ENCODE peak calls at places on chromosomes 3 and 15, in five cellular contexts. One of them, this sample, is unnamed.

GRCh38 chr15:83112233-83112958 is 5.0 kb downstream of the TM6SF1 start:
- DNase-seq in H1: no peak
- DNase-seq in HepG2: no peak
- DNase-seq in GM12878: no peak
- DNase-seq in K562: no peak
- DNase-seq in this sample: no peak

GRCh38 chr3:129688310-129688895 is 81.9 kb upstream of the PLXND1 start:
- DNase-seq in H1: peak
- DNase-seq in HepG2: peak
- DNase-seq in GM12878: no peak
- DNase-seq in K562: no peak
- DNase-seq in this sample: no peak

GRCh38 chr15:87712211-87712610 is 544.3 kb downstream of the NTRK3 start:
- DNase-seq in H1: no peak
- DNase-seq in HepG2: no peak
- DNase-seq in GM12878: no peak
- DNase-seq in K562: no peak
- DNase-seq in this sample: no peak

GRCh38 chr15:95734422-95735316 is 595.8 kb upstream of the NR2F2 start:
- DNase-seq in H1: no peak
- DNase-seq in HepG2: no peak
- DNase-seq in GM12878: no peak
- DNase-seq in K562: no peak
- DNase-seq in this sample: no peak

GRCh38 chr3:39671600-39671999 is 137.8 kb upstream of the MYRIP start:
- DNase-seq in H1: no peak
- DNase-seq in HepG2: no peak
- DNase-seq in GM12878: no peak
- DNase-seq in K562: no peak
- DNase-seq in this sample: no peak

GRCh38 chr3:185164428-185165217 is 11.8 kb upstream of the C3orf70 start:
- DNase-seq in H1: no peak
- DNase-seq in HepG2: no peak
- DNase-seq in GM12878: no peak
- DNase-seq in K562: no peak
- DNase-seq in this sample: no peak

GRCh38 chr15:74200871-74201419 is 1.6 kb downstream of the STRA6 start:
- DNase-seq in H1: no peak
- DNase-seq in HepG2: no peak
- DNase-seq in GM12878: no peak
- DNase-seq in K562: no peak
- DNase-seq in this sample: no peak

GRCh38 chr15:91289324-91289723 is 189.3 kb downstream of the SV2B start:
- DNase-seq in H1: no peak
- DNase-seq in HepG2: no peak
- DNase-seq in GM12878: no peak
- DNase-seq in K562: no peak
- DNase-seq in this sample: no peak

GRCh38 chr15:50109086-50109987 is 9.7 kb downstream of the ATP8B4 start:
- DNase-seq in H1: no peak
- DNase-seq in HepG2: no peak
- DNase-seq in GM12878: no peak
- DNase-seq in K562: no peak
- DNase-seq in this sample: no peak

GRCh38 chr15:63250312-63250965 is 27.0 kb upstream of the APH1B start:
- DNase-seq in H1: no peak
- DNase-seq in HepG2: no peak
- DNase-seq in GM12878: no peak
- DNase-seq in K562: no peak
- DNase-seq in this sample: no peak

GRCh38 chr15:94582368-94582767 is 351.0 kb downstream of the MCTP2 start:
- DNase-seq in H1: peak
- DNase-seq in HepG2: peak
- DNase-seq in GM12878: peak
- DNase-seq in K562: peak
- DNase-seq in this sample: peak

GRCh38 chr3:56929809-56930615 is 128.3 kb upstream of the ARHGEF3 start:
- DNase-seq in H1: no peak
- DNase-seq in HepG2: no peak
- DNase-seq in GM12878: no peak
- DNase-seq in K562: no peak
- DNase-seq in this sample: no peak

GRCh38 chr3:64382171-64382570 is 156.9 kb upstream of the PRICKLE2 start:
- DNase-seq in H1: no peak
- DNase-seq in HepG2: no peak
- DNase-seq in GM12878: no peak
- DNase-seq in K562: no peak
- DNase-seq in this sample: no peak

GRCh38 chr3:60047426-60048200 is 997.8 kb upstream of the CFAP20DC start:
- DNase-seq in H1: no peak
- DNase-seq in HepG2: no peak
- DNase-seq in GM12878: no peak
- DNase-seq in K562: no peak
- DNase-seq in this sample: no peak

GRCh38 chr15:100694381-100695012 is 92.1 kb downstream of the ASB7 start:
- DNase-seq in H1: no peak
- DNase-seq in HepG2: no peak
- DNase-seq in GM12878: no peak
- DNase-seq in K562: no peak
- DNase-seq in this sample: no peak

GRCh38 chr3:19885468-19885867 is 48.5 kb downstream of the EFHB start:
- DNase-seq in H1: no peak
- DNase-seq in HepG2: peak
- DNase-seq in GM12878: no peak
- DNase-seq in K562: peak
- DNase-seq in this sample: no peak

GRCh38 chr3:41997702-41998551 is 36.0 kb upstream of the ULK4 start:
- DNase-seq in H1: peak
- DNase-seq in HepG2: no peak
- DNase-seq in GM12878: no peak
- DNase-seq in K562: peak
- DNase-seq in this sample: no peak

GRCh38 chr3:182671942-182672341 is 121.4 kb upstream of the ATP11B start:
- DNase-seq in H1: no peak
- DNase-seq in HepG2: no peak
- DNase-seq in GM12878: no peak
- DNase-seq in K562: no peak
- DNase-seq in this sample: no peak

GRCh38 chr3:185729335-185729715 is 95.5 kb downstream of the IGF2BP2 start:
- DNase-seq in H1: no peak
- DNase-seq in HepG2: no peak
- DNase-seq in GM12878: no peak
- DNase-seq in K562: no peak
- DNase-seq in this sample: no peak

DNA sequence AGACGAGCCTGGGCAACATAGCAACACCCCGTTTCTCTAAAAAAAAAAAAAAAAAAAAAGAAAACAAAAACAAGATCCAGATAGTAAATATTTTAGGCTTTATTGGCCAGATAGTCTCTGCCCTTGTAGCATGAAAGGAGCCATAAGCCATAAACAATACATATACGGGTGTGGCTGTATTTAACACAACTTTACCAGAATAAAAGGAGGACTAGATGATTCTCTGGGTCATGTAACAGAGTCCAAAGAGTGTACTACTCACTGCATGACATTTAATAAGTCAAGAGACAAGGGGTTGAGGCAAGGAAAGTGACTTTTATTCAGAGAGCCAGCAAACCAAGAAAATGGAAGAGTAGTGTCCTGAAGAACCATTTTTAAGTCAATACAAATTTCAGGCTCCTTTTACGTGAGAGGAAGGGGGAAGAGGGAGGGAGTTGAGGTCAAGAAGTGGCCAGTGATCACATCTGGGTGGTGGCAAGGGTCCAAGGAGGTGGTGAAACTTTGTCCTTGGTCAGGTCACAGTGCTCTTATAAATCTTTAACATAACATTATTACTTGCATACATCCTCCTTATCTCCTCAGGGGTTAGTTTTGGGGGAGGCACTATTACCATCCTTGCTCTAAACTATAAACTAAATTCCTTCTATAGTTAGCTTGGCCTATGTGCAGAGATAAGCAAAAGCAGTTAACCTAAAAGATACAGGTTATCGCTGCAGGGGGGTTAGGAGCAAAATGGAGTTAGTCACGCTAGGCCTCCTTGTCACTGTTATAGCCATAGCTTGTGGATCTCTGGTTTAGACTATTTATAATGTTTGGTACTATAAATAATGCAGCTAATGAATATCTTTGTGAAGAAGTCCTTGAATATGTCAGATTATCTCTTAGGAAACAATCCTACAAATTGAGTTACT is 46.1 kb downstream of the METTL6 start:
- DNase-seq in H1: no peak
- DNase-seq in HepG2: no peak
- DNase-seq in GM12878: no peak
- DNase-seq in K562: no peak
- DNase-seq in this sample: no peak
- TF ChIP-seq SRF in H1: no peak
- TF ChIP-seq SRF in HepG2: no peak
- TF ChIP-seq SRF in GM12878: no peak
- TF ChIP-seq SRF in K562: no peak
- TF ChIP-seq SRF in this sample: no peak

GRCh38 chr3:170750478-170750830 is 119.5 kb downstream of the RPL22L1 start:
- DNase-seq in H1: no peak
- DNase-seq in HepG2: no peak
- DNase-seq in GM12878: no peak
- DNase-seq in K562: no peak
- DNase-seq in this sample: no peak

GRCh38 chr3:170749765-170750477 is 120.1 kb downstream of the RPL22L1 start:
- DNase-seq in H1: no peak
- DNase-seq in HepG2: no peak
- DNase-seq in GM12878: no peak
- DNase-seq in K562: no peak
- DNase-seq in this sample: no peak

GRCh38 chr3:170752571-170753155 is 117.3 kb downstream of the RPL22L1 start:
- DNase-seq in H1: no peak
- DNase-seq in HepG2: no peak
- DNase-seq in GM12878: no peak
- DNase-seq in K562: no peak
- DNase-seq in this sample: no peak

GRCh38 chr3:170751894-170752283 is 118.1 kb downstream of the RPL22L1 start:
- DNase-seq in H1: no peak
- DNase-seq in HepG2: no peak
- DNase-seq in GM12878: no peak
- DNase-seq in K562: no peak
- DNase-seq in this sample: no peak

DNA sequence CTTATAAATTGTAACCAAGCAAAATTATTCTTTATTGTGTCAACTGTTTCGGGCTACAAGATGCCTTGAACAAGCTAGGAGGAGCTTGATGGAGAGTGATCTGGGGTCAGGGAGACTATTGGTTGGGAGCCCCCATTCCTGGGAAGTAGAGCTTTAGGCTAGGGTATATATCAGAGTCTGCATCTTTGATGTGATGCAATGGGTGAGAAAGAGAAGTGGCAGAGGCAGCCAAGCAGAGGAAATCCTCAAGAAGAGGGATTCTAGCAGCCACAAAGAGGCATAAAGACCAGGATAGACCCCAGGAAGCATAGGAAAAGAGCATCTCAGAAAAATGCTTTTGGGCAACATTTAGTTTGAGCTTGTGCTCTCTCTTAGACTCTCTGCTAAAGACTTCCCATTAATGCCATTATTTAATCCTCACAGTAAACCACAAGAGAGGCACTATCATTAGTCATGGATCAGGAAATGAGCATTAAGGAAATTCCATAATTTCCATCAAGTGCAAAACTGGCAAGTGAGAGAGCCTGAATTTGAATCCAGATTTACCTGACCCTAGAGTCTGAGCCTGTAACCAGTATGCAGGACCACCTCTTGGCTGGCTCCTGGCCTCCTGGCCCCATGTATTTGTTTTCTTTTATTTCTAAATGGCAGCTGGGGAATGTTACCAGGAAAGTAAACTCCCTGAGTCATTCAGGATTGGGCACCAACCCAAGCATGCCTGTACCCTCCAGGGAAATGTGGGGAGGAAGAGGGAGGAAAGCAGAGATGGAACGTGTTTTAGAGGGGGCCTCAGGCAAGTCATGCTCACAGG is 118.7 kb downstream of the RPL22L1 start:
- DNase-seq in H1: no peak
- DNase-seq in HepG2: no peak
- DNase-seq in GM12878: no peak
- DNase-seq in K562: no peak
- DNase-seq in this sample: peak
- TF ChIP-seq SIN3A in H1: no peak
- TF ChIP-seq SIN3A in HepG2: no peak
- TF ChIP-seq SIN3A in GM12878: no peak
- TF ChIP-seq SIN3A in K562: no peak
- TF ChIP-seq SIN3A in this sample: no peak

GRCh38 chr15:61049934-61050333 is 179.2 kb downstream of the RORA start:
- DNase-seq in H1: no peak
- DNase-seq in HepG2: peak
- DNase-seq in GM12878: peak
- DNase-seq in K562: no peak
- DNase-seq in this sample: no peak

GRCh38 chr15:61050844-61051569 is 178.1 kb downstream of the RORA start:
- DNase-seq in H1: no peak
- DNase-seq in HepG2: no peak
- DNase-seq in GM12878: no peak
- DNase-seq in K562: no peak
- DNase-seq in this sample: no peak

GRCh38 chr15:61053401-61053800 is 175.7 kb downstream of the RORA start:
- DNase-seq in H1: no peak
- DNase-seq in HepG2: no peak
- DNase-seq in GM12878: no peak
- DNase-seq in K562: no peak
- DNase-seq in this sample: no peak

GRCh38 chr15:61049003-61049402 is 180.1 kb downstream of the RORA start:
- DNase-seq in H1: no peak
- DNase-seq in HepG2: no peak
- DNase-seq in GM12878: no peak
- DNase-seq in K562: no peak
- DNase-seq in this sample: no peak

GRCh38 chr15:61051570-61052031 is 177.5 kb downstream of the RORA start:
- DNase-seq in H1: no peak
- DNase-seq in HepG2: peak
- DNase-seq in GM12878: no peak
- DNase-seq in K562: no peak
- DNase-seq in this sample: no peak
- TF ChIP-seq SRF in H1: no peak
- TF ChIP-seq SRF in HepG2: no peak
- TF ChIP-seq SRF in GM12878: no peak
- TF ChIP-seq SRF in K562: no peak
- TF ChIP-seq SRF in this sample: no peak

GRCh38 chr3:45024601-45025262 is 1.4 kb upstream of the CLEC3B start:
- DNase-seq in H1: no peak
- DNase-seq in HepG2: no peak
- DNase-seq in GM12878: no peak
- DNase-seq in K562: no peak
- DNase-seq in this sample: no peak

GRCh38 chr3:45029216-45029615 is 3.1 kb downstream of the CLEC3B start:
- DNase-seq in H1: no peak
- DNase-seq in HepG2: no peak
- DNase-seq in GM12878: no peak
- DNase-seq in K562: no peak
- DNase-seq in this sample: no peak

GRCh38 chr3:45026038-45026437 is at the start of gene CLEC3B:
- DNase-seq in H1: no peak
- DNase-seq in HepG2: no peak
- DNase-seq in GM12878: no peak
- DNase-seq in K562: no peak
- DNase-seq in this sample: no peak

GRCh38 chr3:45027406-45027805 is 1.3 kb downstream of the CLEC3B start:
- DNase-seq in H1: no peak
- DNase-seq in HepG2: no peak
- DNase-seq in GM12878: no peak
- DNase-seq in K562: no peak
- DNase-seq in this sample: no peak

GRCh38 chr3:45026957-45027356 is 854 bp downstream of the CLEC3B start:
- DNase-seq in H1: no peak
- DNase-seq in HepG2: peak
- DNase-seq in GM12878: no peak
- DNase-seq in K562: peak
- DNase-seq in this sample: no peak
- TF ChIP-seq SIN3A in H1: no peak
- TF ChIP-seq SIN3A in HepG2: no peak
- TF ChIP-seq SIN3A in GM12878: no peak
- TF ChIP-seq SIN3A in K562: no peak
- TF ChIP-seq SIN3A in this sample: no peak

This sample was measured in HCT116.